ENCODE peak calls at places on chromosomes 1 and 21, in nine cellular contexts. E is lung, G is tibial nerve, W is aorta, C is lower lobe of right lung, Z is Karpas-422, D is astrocyte, X is PC-3, F is left ventricle myocardium inferior. L is an unnamed sample. For H3K36me3, the result is how much of the 10 kb centered on the place peaks cover.

GRCh38 chr1:67559222-67559700 is 125.7 kb upstream of the GADD45A start:
- DNase-seq in D (peak), X (no peak), Z (peak), W (peak), G (no peak), C (no peak), F (peak), E (peak), L (no peak)

GRCh38 chr1:164588388-164589341 is 29.7 kb downstream of the PBX1 start:
- DNase-seq in G (peak), D (peak), C (peak), Z (no peak), F (peak), X (no peak), E (no peak), W (peak), L (peak)

GRCh38 chr21:21003701-21004100 is 5.5 kb downstream of the NCAM2 start:
- DNase-seq in C (no peak), E (no peak), X (peak), G (no peak), W (no peak), F (no peak), Z (peak), D (no peak), L (no peak)

GRCh38 chr1:234911787-234912186 is 216.8 kb downstream of the TOMM20 start:
- DNase-seq in Z (no peak), W (peak), D (no peak), G (no peak), C (no peak), X (no peak), E (no peak), F (no peak), L (no peak)

GRCh38 chr1:7292714-7293419 is 478.2 kb upstream of the VAMP3 start:
- DNase-seq in W (no peak), D (no peak), G (no peak), Z (no peak), X (no peak), C (no peak), E (no peak), F (no peak), L (no peak)

GRCh38 chr1:212664409-212665199 is 35.0 kb downstream of the BATF3 start:
- DNase-seq in X (no peak), D (no peak), Z (no peak), W (no peak), F (no peak), E (no peak), G (no peak), C (no peak), L (no peak)

GRCh38 chr1:87410771-87411170 is 82.1 kb downstream of the LMO4 start:
- DNase-seq in G (no peak), E (no peak), D (no peak), F (peak), X (no peak), W (no peak), Z (peak), C (no peak), L (no peak)

GRCh38 chr1:12436817-12437599 is 181.0 kb downstream of the DHRS3 start:
- DNase-seq in E (no peak), Z (no peak), F (no peak), G (no peak), W (peak), D (peak), X (peak), C (no peak), L (no peak)

GRCh38 chr1:2315711-2316450 is 75.5 kb downstream of the MORN1 start:
- DNase-seq in Z (no peak), G (no peak), D (no peak), W (no peak), E (no peak), F (no peak), C (no peak), X (no peak), L (peak)

GRCh38 chr1:230424440-230425251 is 1.5 kb downstream of the PGBD5 start:
- DNase-seq in F (no peak), E (no peak), C (no peak), D (no peak), W (no peak), X (no peak), Z (no peak), G (no peak), L (peak)

GRCh38 chr1:172789840-172790239 is 130.9 kb downstream of the FASLG start:
- DNase-seq in C (no peak), Z (no peak), D (no peak), W (no peak), E (no peak), G (no peak), X (no peak), F (no peak), L (no peak)

GRCh38 chr1:212680691-212681090 is 18.9 kb downstream of the BATF3 start:
- DNase-seq in Z (no peak), D (no peak), W (no peak), E (no peak), G (no peak), F (no peak), X (no peak), C (no peak), L (no peak)

GRCh38 chr1:27153549-27153886 is 1.4 kb downstream of the SLC9A1 start:
- DNase-seq in X (no peak), E (no peak), F (no peak), W (no peak), D (peak), G (no peak), C (no peak), Z (peak), L (peak)

GRCh38 chr1:29033829-29034466 is 89.8 kb downstream of the TMEM200B start:
- DNase-seq in G (no peak), F (no peak), D (peak), C (no peak), E (no peak), X (peak), W (no peak), Z (peak), L (no peak)

GRCh38 chr1:51340380-51340779 is 10.0 kb upstream of the TTC39A start:
- DNase-seq in C (no peak), X (no peak), Z (peak), G (no peak), E (no peak), F (no peak), D (no peak), W (no peak), L (no peak)

GRCh38 chr1:187509091-187509490 is 680.3 kb downstream of the PLA2G4A start:
- DNase-seq in F (no peak), C (no peak), X (peak), W (no peak), E (no peak), D (peak), G (no peak), Z (no peak), L (no peak)

GRCh38 chr21:34595457-34595856 is 19.5 kb downstream of the RCAN1 start:
- DNase-seq in F (no peak), D (no peak), W (no peak), E (no peak), X (no peak), G (no peak), Z (no peak), C (no peak), L (no peak)

GRCh38 chr1:236535656-236536293 is 12.0 kb downstream of the LGALS8 start:
- DNase-seq in G (no peak), W (no peak), C (no peak), Z (no peak), F (no peak), D (no peak), E (no peak), X (no peak), L (no peak)
- H3K36me3 ChIP-seq in G (under half), W (under half), C (half or more), Z (under half), F (under half), D (under half), E (under half), X (under half), L (under half)

GRCh38 chr1:241821363-241821762 is 26.6 kb upstream of the EXO1 start:
- DNase-seq in D (peak), X (peak), E (no peak), G (no peak), F (no peak), W (no peak), C (no peak), Z (no peak), L (no peak)
- H3K27ac ChIP-seq in D (no peak), X (no peak), E (no peak), G (no peak), F (no peak), W (no peak), C (no peak), Z (no peak), L (no peak)

GRCh38 chr1:145855426-145855948 is 3.4 kb downstream of the PIAS3 start:
- DNase-seq in W (no peak), Z (peak), E (no peak), F (no peak), X (no peak), D (no peak), G (no peak), C (no peak), L (no peak)
- H3K36me3 ChIP-seq in W (under half), Z (under half), E (under half), F (half or more), X (under half), D (half or more), G (under half), C (half or more), L (under half)

GRCh38 chr1:233671286-233671685 is 57.4 kb downstream of the KCNK1 start:
- DNase-seq in D (no peak), F (no peak), X (no peak), Z (no peak), W (no peak), C (no peak), E (no peak), G (no peak), L (no peak)
- H3K27ac ChIP-seq in D (no peak), F (no peak), X (no peak), Z (no peak), W (no peak), C (no peak), E (no peak), G (no peak), L (no peak)

DNA sequence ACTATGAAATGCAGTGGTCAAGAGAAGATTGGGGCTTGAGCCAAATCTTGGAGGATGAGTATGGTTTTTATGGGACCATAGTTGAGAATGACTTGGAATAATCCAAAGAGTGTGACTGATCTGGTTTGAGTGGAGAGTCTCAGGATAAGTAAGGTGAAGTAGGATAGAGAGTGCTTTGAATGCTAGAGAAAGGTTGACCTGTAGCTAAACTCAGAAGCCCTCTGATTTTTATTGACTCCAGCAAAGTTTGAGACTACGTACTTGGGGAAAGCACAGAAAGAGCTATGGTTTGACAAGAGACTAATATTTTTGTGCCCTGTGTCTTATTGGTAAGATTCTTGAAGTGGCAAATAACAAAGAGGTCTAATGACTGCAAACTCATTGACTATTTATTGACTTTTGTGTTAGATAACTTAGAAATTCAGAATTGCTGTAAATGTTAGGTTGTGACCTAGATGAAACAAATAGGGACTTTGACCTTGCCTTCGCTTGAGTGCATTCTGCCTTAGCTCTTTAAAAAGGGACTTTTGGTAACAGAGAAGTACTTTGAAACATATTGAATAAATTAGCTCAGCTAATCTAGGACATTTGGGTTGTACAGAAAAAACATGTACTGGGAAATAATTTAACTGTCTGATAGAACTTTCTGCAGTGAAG is 35.1 kb downstream of the UAP1 start:
- DNase-seq in D (no peak), Z (no peak), E (no peak), X (no peak), C (no peak), F (no peak), G (no peak), W (no peak), L (no peak)
- H3K36me3 ChIP-seq in D (half or more), Z (under half), E (under half), X (half or more), C (half or more), F (half or more), G (under half), W (under half), L (under half)

DNA sequence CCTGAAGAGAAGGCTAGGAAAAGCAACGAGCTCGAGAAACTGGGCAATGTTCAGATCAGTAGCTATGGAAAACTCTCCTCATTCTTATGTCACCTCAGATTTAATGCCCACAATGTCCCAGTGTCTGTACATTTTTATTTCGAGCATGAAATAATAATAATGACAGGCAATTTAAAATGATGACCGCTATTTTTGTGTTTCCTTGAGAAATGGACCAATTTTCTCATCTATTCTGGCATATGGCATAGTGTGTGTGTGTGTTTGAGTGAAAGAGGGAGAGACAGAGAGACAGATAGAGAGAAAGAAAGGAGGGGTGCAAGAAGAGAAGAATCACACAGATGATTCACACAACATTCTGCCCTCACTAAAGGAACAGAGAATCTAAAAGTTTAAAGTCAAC is 119.1 kb upstream of the C1orf21 start:
- DNase-seq in D (no peak), X (no peak), G (no peak), E (no peak), C (no peak), Z (no peak), F (no peak), W (no peak), L (no peak)
- H3K27ac ChIP-seq in D (no peak), X (no peak), G (no peak), E (no peak), C (no peak), Z (no peak), F (no peak), W (no peak), L (no peak)

DNA sequence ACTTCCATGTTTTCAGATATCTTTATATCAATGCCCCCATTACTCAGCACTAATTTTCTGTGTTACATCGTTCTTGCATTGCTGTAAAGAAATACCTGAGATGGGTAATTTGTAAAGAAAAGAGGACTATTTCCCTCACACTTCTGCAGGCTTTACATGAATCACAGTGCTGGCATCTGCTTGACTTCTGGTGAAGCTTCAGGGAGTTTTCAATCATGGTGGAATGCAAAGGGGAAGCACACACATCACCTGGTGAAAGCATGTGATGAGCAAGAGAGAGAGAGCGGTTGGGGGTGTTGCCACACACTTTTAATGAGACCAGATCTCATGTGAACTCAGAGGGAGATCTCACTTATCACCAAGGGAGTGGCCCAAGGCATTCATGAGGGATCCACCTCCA is 14.9 kb upstream of the APP start:
- DNase-seq in D (no peak), X (no peak), W (no peak), Z (no peak), C (no peak), G (no peak), E (no peak), F (no peak), L (no peak)
- H3K36me3 ChIP-seq in D (under half), X (under half), W (under half), Z (under half), C (under half), G (under half), E (under half), F (under half), L (under half)